ENCODE peak calls at places on chromosomes 7 and 10, in eight cellular contexts. G is fibroblast of mammary gland, Y is Peyer's patch, T is mammary epithelial cell, U is K562, Q is prostate gland, K is thoracic aorta, R is HFFc6. D is an unnamed sample.

GRCh38 chr10:28593811-28594210 is 60.9 kb downstream of the WAC start:
- DNase-seq in R (no peak), K (no peak), G (no peak), Q (no peak), U (no peak), Y (no peak), T (peak; percentile 15), D (no peak)

GRCh38 chr10:117366741-117367140 is 8.5 kb downstream of the PDZD8 start:
- DNase-seq in G (no peak), Q (no peak), T (peak; percentile 39), R (no peak), U (no peak), K (no peak), Y (no peak), D (no peak)

GRCh38 chr10:92691591-92692084 is 1.9 kb downstream of the HHEX start:
- DNase-seq in T (no peak), R (no peak), U (peak; percentile 22), Q (no peak), G (no peak), K (no peak), Y (peak; percentile 79), D (no peak)

GRCh38 chr10:100008708-100009282 is 952 bp downstream of the DNMBP start:
- DNase-seq in Q (no peak), T (no peak), U (no peak), R (no peak), Y (no peak), G (peak; percentile 50), K (no peak), D (no peak)

GRCh38 chr10:17227367-17228080 is 517 bp upstream of the VIM start:
- DNase-seq in U (no peak), Q (no peak), R (no peak), G (peak; percentile 57), K (no peak), T (no peak), Y (no peak), D (no peak)

GRCh38 chr10:100996678-100997363 is 2.8 kb upstream of the LZTS2 start:
- DNase-seq in Q (no peak), Y (peak; percentile 60), U (peak; percentile 70), K (no peak), R (no peak), G (no peak), T (peak; percentile 34), D (peak; percentile 77)

GRCh38 chr10:61463035-61463909 is 10.1 kb upstream of the TMEM26 start:
- DNase-seq in T (no peak), U (no peak), G (peak; percentile 95), Q (no peak), K (no peak), Y (no peak), R (peak; percentile 33), D (no peak)

GRCh38 chr7:30196408-30196807 is 61.6 kb downstream of the MTURN start:
- DNase-seq in T (peak; percentile 1), R (no peak), Y (no peak), Q (no peak), G (no peak), U (no peak), K (no peak), D (no peak)

GRCh38 chr10:60816624-60817023 is 38.3 kb downstream of the CDK1 start:
- DNase-seq in Y (peak; percentile 24), G (peak; percentile 87), R (peak; percentile 85), K (no peak), U (peak; percentile 87), T (peak; percentile 46), Q (peak; percentile 72), D (no peak)

GRCh38 chr7:157474685-157475084 is 137.9 kb downstream of the DNAJB6 start:
- DNase-seq in R (no peak), K (no peak), Y (no peak), T (no peak), U (peak; percentile 85), G (peak; percentile 12), Q (no peak), D (no peak)

GRCh38 chr10:119673271-119673670 is 22.1 kb downstream of the BAG3 start:
- DNase-seq in U (no peak), T (no peak), R (no peak), Q (no peak), K (no peak), Y (no peak), G (no peak), D (no peak)

GRCh38 chr10:47340613-47341170 is 7.5 kb upstream of the RBP3 start:
- DNase-seq in T (peak; percentile 47), K (no peak), Q (no peak), G (peak; percentile 66), Y (peak; percentile 44), U (peak; percentile 91), R (peak; percentile 48), D (peak; percentile 35)

GRCh38 chr10:79354615-79355014 is 7.3 kb downstream of the PPIF start:
- DNase-seq in Q (no peak), G (no peak), K (no peak), U (no peak), Y (no peak), T (no peak), R (no peak), D (no peak)

GRCh38 chr7:11331128-11332102 is 357.7 kb downstream of the PHF14 start:
- DNase-seq in T (no peak), G (no peak), U (no peak), Q (no peak), K (no peak), R (no peak), Y (no peak), D (no peak)
- TF ChIP-seq CTCF in T (no peak), G (no peak), U (no peak), Q (no peak), K (no peak), R (no peak), Y (no peak), D (no peak)

DNA sequence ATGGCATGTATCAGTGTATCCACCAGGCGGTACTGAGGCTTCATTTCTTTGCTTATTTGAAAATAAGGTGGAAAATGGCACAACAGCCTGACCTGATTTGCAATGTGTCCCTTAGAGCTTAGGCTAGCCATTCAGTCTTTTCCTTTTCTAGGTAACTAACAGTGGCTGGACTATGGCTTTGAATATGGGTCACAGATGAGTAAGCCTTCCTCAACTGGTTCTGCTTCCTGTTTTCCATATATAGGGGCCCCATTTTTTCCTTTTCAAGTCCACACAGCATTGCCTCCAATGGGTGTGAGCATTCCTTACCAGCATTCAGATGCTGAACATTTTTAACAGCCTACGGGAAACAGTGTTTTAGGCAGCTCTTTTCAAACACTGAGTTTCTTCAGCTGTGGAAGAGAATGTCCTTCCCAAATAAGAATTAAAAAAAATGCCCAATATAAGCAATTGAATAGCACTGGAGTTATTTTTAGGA is 3.9 kb upstream of the ITGB1 start:
- DNase-seq in Y (no peak), G (peak; percentile 86), U (no peak), Q (no peak), K (peak; percentile 14), R (peak; percentile 91), T (peak; percentile 87), D (no peak)
- TF ChIP-seq CTCF in Y (no peak), G (peak; percentile 27), U (no peak), Q (no peak), K (no peak), R (peak; percentile 56), T (no peak), D (peak; percentile 63)

GRCh38 chr10:104642311-104643022 is 1.4 kb downstream of the SORCS3 start:
- DNase-seq in K (no peak), G (peak; percentile 17), R (no peak), Y (no peak), T (no peak), Q (no peak), U (peak; percentile 10), D (no peak)
- TF ChIP-seq CTCF in K (no peak), G (peak; percentile 32), R (peak; percentile 40), Y (no peak), T (peak; percentile 36), Q (no peak), U (peak; percentile 24), D (peak; percentile 34)

DNA sequence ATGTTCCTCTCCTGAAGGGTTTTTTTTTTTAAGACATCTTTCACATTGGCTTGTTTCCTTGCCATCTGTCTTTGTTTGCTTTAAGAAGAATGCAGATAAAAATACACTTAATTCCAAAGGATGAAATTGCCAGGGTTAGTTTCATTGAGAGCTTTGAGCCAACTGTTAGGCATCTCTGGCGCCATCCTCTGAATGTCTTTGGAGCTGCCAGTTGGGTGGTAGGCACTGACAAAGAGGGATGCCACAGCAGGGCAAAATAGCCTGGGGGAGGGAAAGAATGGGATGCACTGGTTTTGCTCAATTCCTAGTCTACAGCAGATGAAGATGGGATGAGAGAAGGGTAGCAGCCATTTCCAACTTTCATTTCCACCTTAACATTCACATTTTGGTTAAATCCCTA is 399.2 kb downstream of the SORCS1 start:
- DNase-seq in R (no peak), K (no peak), Y (no peak), Q (no peak), G (no peak), T (no peak), U (no peak), D (no peak)
- TF ChIP-seq CTCF in R (no peak), K (no peak), Y (no peak), Q (no peak), G (no peak), T (no peak), U (no peak), D (no peak)

DNA sequence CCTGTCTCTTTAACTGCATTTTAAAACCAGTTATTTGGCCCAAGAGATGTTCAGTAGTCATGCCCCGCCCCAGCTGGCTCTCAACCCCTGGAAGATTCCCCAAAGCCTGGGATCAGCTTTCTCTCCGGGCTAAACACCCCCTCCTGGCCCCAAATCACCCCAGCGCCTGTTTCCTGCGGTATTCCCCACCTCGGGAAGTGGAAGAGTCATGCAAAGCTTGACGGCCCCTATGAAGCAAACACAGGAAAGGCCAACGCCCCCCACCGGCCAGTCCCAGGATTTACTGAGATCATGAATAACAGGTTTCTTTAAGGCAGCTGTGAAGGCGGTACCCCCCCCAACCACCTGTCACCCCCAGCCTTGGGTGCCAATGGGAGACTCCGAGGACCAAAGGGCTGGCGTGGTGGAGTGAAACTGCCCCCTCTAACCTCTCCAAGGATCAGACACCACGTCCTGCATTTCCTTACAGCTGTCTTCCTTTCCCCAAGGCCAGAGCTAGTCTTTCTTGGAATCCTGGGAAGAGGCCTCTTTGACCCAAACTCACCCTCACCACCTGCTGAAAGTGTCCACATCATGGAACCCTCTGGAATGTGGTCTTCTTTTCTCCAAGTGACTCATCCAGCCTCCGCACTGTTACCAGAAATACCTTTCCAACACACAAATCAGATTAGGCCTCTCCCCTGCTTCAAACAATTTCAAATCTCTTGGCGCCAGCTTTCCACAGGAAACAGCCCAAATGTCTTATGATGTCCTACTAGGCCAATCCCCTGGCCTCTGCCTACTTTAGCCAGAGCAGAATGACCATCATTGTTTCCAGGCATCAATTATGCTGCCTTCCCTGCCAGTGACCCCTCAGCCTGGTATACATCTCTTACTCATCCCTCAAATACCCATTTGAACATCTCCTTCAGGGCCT is 301.5 kb downstream of the ZEB1 start:
- DNase-seq in Q (no peak), R (peak; percentile 51), K (no peak), U (peak; percentile 42), G (peak; percentile 94), T (no peak), Y (no peak), D (no peak)
- TF ChIP-seq CTCF in Q (no peak), R (peak; percentile 68), K (no peak), U (peak; percentile 58), G (peak; percentile 64), T (no peak), Y (no peak), D (peak; percentile 27)

D was measured in chondrocyte.